ENCODE peak calls at places on chromosome 22, in nine cellular contexts. H is iPS-NIHi11; K is brain microvascular endothelial cell; T is lower lobe of right lung; J is AML-193; P is stimulated activated CD4-positive, alpha-beta T cell treated with anti-CD3 and anti-CD28 coated beads, Interleukin-1b, Interleukin-23, amount 100 ng/mL, for 24 hours; Z is HCEC 1CT; S is left cardiac atrium; F is heart left ventricle. O is an unnamed sample.

GRCh38 chr22:17486313-17486712 is 77.0 kb upstream of the SLC25A18 start:
- DNase-seq in K (no peak), P (no peak), F (no peak), Z (no peak), S (no peak), J (no peak), T (no peak), H (peak), O (peak)

GRCh38 chr22:24088796-24089195 is 77.7 kb downstream of the CABIN1 start:
- DNase-seq in S (no peak), P (no peak), K (no peak), F (no peak), Z (no peak), J (no peak), T (no peak), H (peak), O (no peak)

GRCh38 chr22:27597703-27598444 is 203.7 kb downstream of the MN1 start:
- DNase-seq in S (no peak), Z (no peak), J (no peak), F (no peak), T (no peak), H (peak), P (no peak), K (no peak), O (peak)

GRCh38 chr22:27866136-27867091 is 52.6 kb downstream of the PITPNB start:
- DNase-seq in P (no peak), Z (peak), H (no peak), T (no peak), S (peak), J (no peak), F (no peak), K (no peak), O (peak)

GRCh38 chr22:46052801-46053562 is 76.0 kb upstream of the WNT7B start:
- DNase-seq in P (no peak), J (peak), Z (peak), T (peak), H (no peak), K (no peak), F (peak), S (peak), O (peak)

GRCh38 chr22:23527971-23528740 is 51.9 kb downstream of the IGLL1 start:
- DNase-seq in Z (no peak), T (peak), F (no peak), K (no peak), S (no peak), P (no peak), H (no peak), J (no peak), O (no peak)

GRCh38 chr22:26681395-26681821 is 24.0 kb downstream of the MIAT start:
- DNase-seq in K (peak), S (no peak), F (no peak), H (peak), J (no peak), T (peak), Z (peak), P (no peak), O (peak)

GRCh38 chr22:40044870-40045834 is 50.4 kb downstream of the FAM83F start:
- DNase-seq in J (no peak), P (peak), T (peak), S (peak), H (peak), K (peak), F (peak), Z (no peak), O (no peak)

GRCh38 chr22:28435271-28435825 is 244.3 kb downstream of the TTC28 start:
- DNase-seq in J (no peak), P (no peak), S (peak), H (peak), Z (no peak), K (no peak), T (peak), F (peak), O (no peak)

GRCh38 chr22:37462983-37463382 is 23.2 kb downstream of the MFNG start:
- DNase-seq in K (no peak), H (peak), Z (no peak), S (no peak), J (peak), F (no peak), P (no peak), T (no peak), O (peak)

GRCh38 chr22:36196254-36197064 is 5.2 kb downstream of the APOL4 start:
- DNase-seq in K (no peak), Z (no peak), J (no peak), F (no peak), T (no peak), H (no peak), P (no peak), S (no peak), O (no peak)

GRCh38 chr22:24994070-24994763 is 41.7 kb downstream of the KIAA1671 start:
- DNase-seq in S (no peak), F (no peak), J (no peak), K (no peak), P (no peak), T (no peak), H (peak), Z (no peak), O (peak)

GRCh38 chr22:38282397-38282796 is 9.6 kb upstream of the TMEM184B start:
- DNase-seq in K (peak), J (no peak), H (no peak), P (no peak), Z (no peak), T (no peak), F (no peak), S (no peak), O (no peak)

GRCh38 chr22:46047226-46047625 is 70.3 kb upstream of the WNT7B start:
- DNase-seq in T (peak), S (peak), H (no peak), F (no peak), P (no peak), Z (no peak), K (no peak), J (no peak), O (no peak)

GRCh38 chr22:26800858-26801257 is 143.5 kb downstream of the MIAT start:
- DNase-seq in F (no peak), J (no peak), H (peak), Z (no peak), P (no peak), T (no peak), K (peak), S (no peak), O (no peak)

GRCh38 chr22:38956551-38956950 is 858 bp upstream of the APOBEC3A start:
- DNase-seq in S (no peak), Z (no peak), H (no peak), F (no peak), P (no peak), J (no peak), K (no peak), T (no peak), O (no peak)

GRCh38 chr22:40107756-40108437 is 69.8 kb upstream of the TNRC6B start:
- DNase-seq in K (no peak), T (no peak), P (no peak), Z (peak), J (no peak), F (peak), S (peak), H (no peak), O (peak)

GRCh38 chr22:49968313-49968830 is 7.8 kb downstream of the PIM3 start:
- DNase-seq in H (peak), J (no peak), P (no peak), S (peak), Z (no peak), F (peak), T (peak), K (no peak), O (no peak)

GRCh38 chr22:50488006-50488677 is 1.5 kb downstream of the MIOX start:
- DNase-seq in J (no peak), S (no peak), K (no peak), T (no peak), F (no peak), Z (no peak), P (no peak), H (no peak), O (no peak)

GRCh38 chr22:39238561-39238960 is 6.2 kb downstream of the PDGFB start:
- DNase-seq in F (no peak), S (no peak), H (no peak), T (no peak), P (no peak), Z (no peak), K (no peak), J (no peak), O (no peak)

GRCh38 chr22:39153220-39153860 is 860 bp upstream of the CBX7 start:
- DNase-seq in H (no peak), T (peak), K (no peak), J (no peak), F (no peak), P (no peak), S (no peak), Z (no peak), O (no peak)

O was measured in LHCN-M2.